ENCODE peak calls at places on chromosomes 3 and 15, in seven cellular contexts. Q, C, S, D, G, V and Y are unnamed samples.
A peak's percentile ranks its signal among the peaks of the same experiment; 100 is the strongest.

GRCh38 chr3:177141899-177142651 is 55.2 kb downstream of the TBL1XR1 start:
- DNase-seq in V (no peak), Q (no peak), C (no peak), G (no peak), S (no peak), D (no peak), Y (no peak)

GRCh38 chr15:61935493-61935892 is 124.8 kb downstream of the VPS13C start:
- DNase-seq in V (no peak), Q (no peak), D (no peak), G (no peak), C (no peak), S (no peak), Y (no peak)

GRCh38 chr3:168117853-168118313 is 22.2 kb upstream of the GOLIM4 start:
- DNase-seq in V (peak; percentile 40), G (no peak), S (no peak), C (no peak), D (no peak), Q (no peak), Y (no peak)

GRCh38 chr15:45378149-45378912 is at the start of gene GATM:
- DNase-seq in S (peak; percentile 88), Q (peak; percentile 90), C (peak; percentile 84), V (peak; percentile 86), D (peak; percentile 87), G (no peak), Y (peak; percentile 67)

GRCh38 chr3:24196526-24196925 is 251.4 kb downstream of the NR1D2 start:
- DNase-seq in Q (no peak), V (peak; percentile 44), G (no peak), S (no peak), D (no peak), C (peak; percentile 79), Y (no peak)

GRCh38 chr15:85582076-85582718 is 201.8 kb downstream of the AKAP13 start:
- DNase-seq in V (peak; percentile 85), Q (peak; percentile 39), C (no peak), S (no peak), D (no peak), G (no peak), Y (no peak)

GRCh38 chr3:111616417-111617105 is 21.4 kb upstream of the ZBED2 start:
- DNase-seq in Q (no peak), S (no peak), G (no peak), D (no peak), V (peak; percentile 4), C (peak; percentile 45), Y (no peak)

GRCh38 chr3:141308588-141309218 is 59.6 kb upstream of the ZBTB38 start:
- DNase-seq in V (peak; percentile 64), C (peak; percentile 54), G (peak; percentile 83), D (peak; percentile 17), S (peak; percentile 63), Q (no peak), Y (no peak)

GRCh38 chr3:189304465-189305341 is 132.9 kb downstream of the TPRG1 start:
- DNase-seq in D (peak; percentile 33), G (peak; percentile 96), Q (no peak), V (peak; percentile 13), S (no peak), C (peak; percentile 92), Y (no peak)

GRCh38 chr3:155890671-155891190 is 20.3 kb downstream of the GMPS start:
- DNase-seq in Q (no peak), C (peak; percentile 30), D (no peak), G (no peak), V (peak; percentile 74), S (no peak), Y (no peak)

GRCh38 chr3:124315215-124316033 is 323.5 kb upstream of the ROPN1 start:
- DNase-seq in D (peak; percentile 19), Q (no peak), C (peak; percentile 82), V (peak; percentile 34), S (no peak), G (no peak), Y (no peak)

GRCh38 chr3:25043181-25043580 is 384.9 kb upstream of the RARB start:
- DNase-seq in V (no peak), D (no peak), G (no peak), C (no peak), Q (no peak), S (no peak), Y (no peak)

GRCh38 chr3:170528731-170529130 is 57.1 kb downstream of the SLC7A14 start:
- DNase-seq in S (no peak), C (no peak), Q (no peak), D (peak; percentile 51), G (no peak), V (no peak), Y (no peak)

GRCh38 chr15:81117136-81117535 is 16.9 kb upstream of the CFAP161 start:
- DNase-seq in Q (no peak), V (peak; percentile 61), G (no peak), S (no peak), D (no peak), C (peak; percentile 42), Y (no peak)

GRCh38 chr15:48478581-48478980 is 147.4 kb downstream of the DUT start:
- DNase-seq in G (no peak), S (no peak), Q (no peak), V (no peak), C (no peak), D (no peak), Y (no peak)

GRCh38 chr3:184441202-184441900 is 61.5 kb downstream of the CHRD start:
- DNase-seq in G (no peak), S (no peak), V (no peak), D (no peak), Q (no peak), C (no peak), Y (no peak)

GRCh38 chr3:98732239-98733054 is 30.7 kb upstream of the ST3GAL6 start:
- DNase-seq in Q (peak; percentile 36), S (peak; percentile 54), V (peak; percentile 49), C (peak; percentile 52), G (no peak), D (peak; percentile 63), Y (peak; percentile 28)

GRCh38 chr15:68812596-68813548 is 7.8 kb downstream of the ANP32A start:
- DNase-seq in V (no peak), Q (no peak), S (no peak), D (no peak), C (peak; percentile 31), G (no peak), Y (no peak)

GRCh38 chr15:29734917-29735572 is 87.2 kb downstream of the TJP1 start:
- DNase-seq in C (peak; percentile 23), G (no peak), Q (no peak), D (no peak), V (peak; percentile 35), S (no peak), Y (no peak)

GRCh38 chr3:134437211-134437752 is 48.5 kb downstream of the ANAPC13 start:
- DNase-seq in C (no peak), V (no peak), D (no peak), G (no peak), Q (no peak), S (no peak), Y (no peak)

GRCh38 chr3:36852071-36852470 is 87.7 kb upstream of the DCLK3 start:
- DNase-seq in C (no peak), G (no peak), V (peak; percentile 33), S (no peak), Q (no peak), D (no peak), Y (no peak)